ENCODE peak calls at places on chromosome 2, in eight cellular contexts. W is foreskin fibroblast, A is LNCaP clone FGC, I is A673, V is IMR-90, K is ovary, M is PC-9, T is dorsolateral prefrontal cortex. F is an unnamed sample.

GRCh38 chr2:136005462-136006205 is 20.2 kb upstream of the DARS1 start:
- DNase-seq in M (no peak), T (no peak), W (no peak), I (no peak), V (peak), A (no peak), K (no peak), F (no peak)

GRCh38 chr2:196268538-196269338 is 97.4 kb upstream of the STK17B start:
- DNase-seq in V (peak), W (peak), A (no peak), T (no peak), K (no peak), I (no peak), M (no peak), F (peak)

GRCh38 chr2:15223887-15224286 is 337.2 kb downstream of the NBAS start:
- DNase-seq in M (no peak), I (no peak), T (no peak), K (no peak), A (no peak), W (peak), V (peak), F (peak)

GRCh38 chr2:30398488-30398887 is 48.6 kb upstream of the LCLAT1 start:
- DNase-seq in M (no peak), I (no peak), T (no peak), V (peak), A (no peak), W (no peak), K (no peak), F (peak)

GRCh38 chr2:110858993-110859770 is 126.8 kb downstream of the ACOXL start:
- DNase-seq in I (no peak), K (no peak), M (no peak), T (no peak), V (no peak), W (no peak), A (no peak), F (no peak)

GRCh38 chr2:164495491-164496223 is 125.6 kb downstream of the GRB14 start:
- DNase-seq in A (peak), I (peak), K (no peak), V (peak), W (peak), M (peak), T (no peak), F (peak)

GRCh38 chr2:64168231-64168630 is 24.0 kb upstream of the PELI1 start:
- DNase-seq in I (no peak), A (no peak), V (no peak), K (no peak), T (no peak), W (no peak), M (no peak), F (no peak)

GRCh38 chr2:174326880-174327558 is 7.7 kb upstream of the SP9 start:
- DNase-seq in I (no peak), M (no peak), K (no peak), V (no peak), W (no peak), A (no peak), T (no peak), F (no peak)

GRCh38 chr2:204127238-204127637 is 190.7 kb downstream of the ICOS start:
- DNase-seq in M (no peak), A (no peak), V (no peak), I (no peak), T (no peak), K (no peak), W (peak), F (no peak)

GRCh38 chr2:8676915-8677645 is 4.8 kb upstream of the ID2 start:
- DNase-seq in A (no peak), I (peak), K (no peak), T (peak), W (peak), M (no peak), V (peak), F (no peak)
- H3K4me3 ChIP-seq in A (no peak), I (peak), K (peak), T (peak), W (peak), M (no peak), V (peak), F (peak)

GRCh38 chr2:127343277-127343676 is 44.5 kb downstream of the MAP3K2 start:
- DNase-seq in I (no peak), V (no peak), W (no peak), T (no peak), A (no peak), M (no peak), K (no peak), F (no peak)
- TF ChIP-seq CTCF in I (no peak), V (no peak), W (no peak), T (no peak), A (no peak), M (no peak), K (no peak), F (no peak)

GRCh38 chr2:109131777-109132176 is 2.8 kb downstream of the SH3RF3 start:
- DNase-seq in T (no peak), M (no peak), I (no peak), V (no peak), A (no peak), W (peak), K (no peak), F (no peak)
- H3K4me3 ChIP-seq in T (peak), M (peak), I (no peak), V (no peak), A (no peak), W (no peak), K (no peak), F (no peak)

DNA sequence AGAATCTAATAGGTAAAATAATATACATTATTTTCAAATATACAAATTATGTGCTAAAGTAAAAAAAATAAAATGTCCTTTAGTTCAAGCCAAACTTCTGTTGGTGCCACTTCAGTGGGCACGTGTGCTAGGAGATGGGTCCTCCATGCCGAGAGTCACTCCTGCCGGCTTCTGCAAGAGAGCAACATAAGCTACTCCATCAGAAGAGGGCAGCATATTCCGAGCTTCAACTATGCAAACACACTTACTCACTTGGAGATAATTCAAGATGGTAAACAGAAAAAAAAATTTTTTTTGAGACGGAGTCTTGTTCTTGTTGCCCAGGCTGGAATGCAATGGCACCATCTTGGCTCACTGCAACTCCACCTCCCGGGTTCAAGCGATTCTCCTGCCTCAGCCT is 24.4 kb downstream of the CNOT11 start:
- DNase-seq in W (peak), M (no peak), T (peak), K (no peak), A (peak), V (peak), I (no peak), F (peak)
- TF ChIP-seq CTCF in W (no peak), M (no peak), T (peak), K (no peak), A (peak), V (no peak), I (no peak), F (peak)

GRCh38 chr2:215933141-215933540 is 80.2 kb downstream of the MREG start:
- DNase-seq in I (no peak), M (no peak), W (peak), K (no peak), A (no peak), V (no peak), T (no peak), F (peak)

GRCh38 chr2:215937190-215937589 is 76.2 kb downstream of the MREG start:
- DNase-seq in A (no peak), I (no peak), T (no peak), K (no peak), W (no peak), M (no peak), V (no peak), F (peak)

GRCh38 chr2:215929602-215930335 is 83.6 kb downstream of the MREG start:
- DNase-seq in W (peak), A (no peak), M (no peak), I (peak), K (no peak), T (no peak), V (peak), F (peak)

GRCh38 chr2:215930505-215931233 is 82.7 kb downstream of the MREG start:
- DNase-seq in W (peak), K (no peak), T (no peak), A (no peak), I (no peak), V (peak), M (peak), F (peak)

GRCh38 chr2:215931256-215931903 is 82.0 kb downstream of the MREG start:
- DNase-seq in I (peak), T (peak), V (peak), A (peak), M (peak), W (peak), K (peak), F (peak)
- H3K4me3 ChIP-seq in I (no peak), T (no peak), V (no peak), A (no peak), M (peak), W (no peak), K (no peak), F (peak)

GRCh38 chr2:80499095-80499494 is 194.5 kb upstream of the LRRTM1 start:
- DNase-seq in V (peak), W (peak), I (peak), M (no peak), T (peak), A (peak), K (no peak), F (peak)
- TF ChIP-seq CTCF in V (peak), W (peak), I (peak), M (peak), T (peak), A (peak), K (no peak), F (peak)

DNA sequence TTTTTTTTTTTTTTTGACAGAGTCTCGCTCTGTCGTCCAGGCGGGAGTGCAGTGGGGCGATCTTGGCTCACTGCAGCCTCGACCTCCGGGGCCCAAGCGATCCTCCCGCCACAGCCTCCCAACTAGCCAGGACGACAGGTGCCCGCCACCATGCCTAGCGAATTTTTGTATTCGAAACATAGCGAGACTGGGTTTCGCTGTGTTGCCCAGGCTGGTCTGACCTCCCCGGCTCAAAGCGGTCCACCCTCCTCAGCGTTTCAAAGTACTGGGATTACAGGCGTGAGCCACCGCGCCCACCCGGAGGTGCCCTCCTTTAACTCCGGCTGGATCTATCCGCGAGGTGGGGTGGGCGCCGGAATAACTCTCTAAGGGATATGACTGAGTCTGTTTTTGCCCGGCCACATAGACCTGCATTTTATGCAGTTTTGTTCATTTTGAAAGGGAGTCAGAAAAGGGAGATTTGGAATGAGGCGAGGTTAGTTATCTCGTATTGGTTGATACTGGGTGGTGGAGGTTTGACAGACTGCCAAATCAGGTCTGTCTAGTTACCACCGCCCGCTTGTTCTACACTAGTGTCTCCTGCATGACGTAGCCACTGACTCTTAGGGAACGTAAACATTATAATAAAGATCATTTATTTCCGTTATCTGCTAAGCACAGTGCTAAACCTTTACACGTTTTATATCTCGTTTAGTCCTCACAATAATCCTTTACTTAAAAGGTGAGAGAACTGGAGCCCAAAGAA is 928 bp upstream of the CCT4 start:
- DNase-seq in V (no peak), A (no peak), K (peak), M (no peak), T (no peak), W (no peak), I (no peak), F (peak)
- H3K4me3 ChIP-seq in V (no peak), A (peak), K (no peak), M (peak), T (peak), W (peak), I (peak), F (peak)

GRCh38 chr2:236106761-236107160 is 61.4 kb downstream of the GBX2 start:
- DNase-seq in T (no peak), K (no peak), A (no peak), V (no peak), M (no peak), I (no peak), W (no peak), F (no peak)

GRCh38 chr2:236105955-236106607 is 62.1 kb downstream of the GBX2 start:
- DNase-seq in V (no peak), K (no peak), A (no peak), W (no peak), T (no peak), I (no peak), M (no peak), F (no peak)

GRCh38 chr2:236109061-236109460 is 59.1 kb downstream of the GBX2 start:
- DNase-seq in M (no peak), V (no peak), I (no peak), T (no peak), W (no peak), K (no peak), A (no peak), F (no peak)

GRCh38 chr2:236107971-236108625 is 60.1 kb downstream of the GBX2 start:
- DNase-seq in T (no peak), V (no peak), K (no peak), M (no peak), W (no peak), I (no peak), A (no peak), F (no peak)

DNA sequence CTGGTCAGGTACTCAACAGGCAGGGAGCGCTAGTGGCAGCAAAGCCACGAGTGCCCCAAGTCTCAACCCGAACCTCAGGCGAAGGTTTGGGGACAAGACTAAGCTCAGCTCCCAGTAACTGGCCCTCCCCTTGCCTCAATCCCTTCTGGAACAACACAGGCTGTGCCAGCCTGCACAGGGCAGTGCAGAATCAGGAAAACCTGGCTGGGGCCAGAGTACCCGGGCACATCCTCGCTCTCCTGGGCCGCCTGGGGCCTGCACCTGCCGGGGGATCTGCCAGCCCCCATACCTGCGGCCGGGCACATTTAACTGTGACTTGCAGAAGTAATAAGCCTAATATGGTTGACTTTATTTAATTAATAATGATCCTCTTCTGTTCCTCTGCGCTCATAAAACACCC is 60.6 kb downstream of the GBX2 start:
- DNase-seq in I (no peak), K (no peak), A (no peak), W (no peak), T (no peak), V (no peak), M (no peak), F (no peak)
- TF ChIP-seq CTCF in I (no peak), K (no peak), A (no peak), W (no peak), T (no peak), V (no peak), M (no peak), F (no peak)

DNA sequence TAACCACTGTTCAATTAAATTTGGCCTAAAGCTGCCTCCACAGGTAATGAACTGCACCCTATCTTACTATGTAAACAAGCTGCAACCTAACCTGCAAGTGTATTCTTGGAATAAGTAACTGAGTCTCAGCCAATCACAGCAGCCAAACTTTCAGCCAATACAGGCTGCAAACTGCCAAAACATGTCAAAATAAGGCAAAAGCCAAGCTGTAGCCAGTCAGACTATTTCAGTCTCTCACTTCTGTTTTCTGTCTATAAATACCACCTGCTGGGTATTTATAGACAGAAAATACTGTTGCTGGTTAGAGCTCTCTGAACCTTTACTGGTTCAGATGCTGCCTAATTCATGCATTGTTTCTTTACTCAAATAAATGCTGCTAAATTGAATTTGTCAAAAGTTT is 14.3 kb downstream of the C2orf76 start:
- DNase-seq in V (no peak), M (no peak), T (no peak), W (no peak), A (peak), I (no peak), K (no peak), F (peak)
- H3K4me3 ChIP-seq in V (no peak), M (no peak), T (no peak), W (no peak), A (no peak), I (no peak), K (no peak), F (no peak)